ENCODE peak calls at places on chromosomes 5 and 9, in six cellular contexts. One of them, this sample, is unnamed.

GRCh38 chr9:93673271-93673843 is 97.0 kb downstream of the PHF2 start:
- DNase-seq in gastrocnemius medialis: peak
- DNase-seq in neural progenitor cell: no peak
- DNase-seq in ascending aorta: peak
- DNase-seq in A549: no peak
- DNase-seq in chondrocyte: peak
- DNase-seq in this sample: peak

GRCh38 chr5:14359069-14360043 is 216.2 kb downstream of the TRIO start:
- DNase-seq in A549: no peak
- DNase-seq in ascending aorta: no peak
- DNase-seq in gastrocnemius medialis: no peak
- DNase-seq in neural progenitor cell: no peak
- DNase-seq in chondrocyte: no peak
- DNase-seq in this sample: no peak

GRCh38 chr9:79011461-79011860 is 560.3 kb upstream of the TLE4 start:
- DNase-seq in A549: no peak
- DNase-seq in ascending aorta: no peak
- DNase-seq in neural progenitor cell: no peak
- DNase-seq in gastrocnemius medialis: no peak
- DNase-seq in chondrocyte: no peak
- DNase-seq in this sample: no peak

GRCh38 chr5:126846756-126847155 is 69.8 kb downstream of the LMNB1 start:
- DNase-seq in gastrocnemius medialis: no peak
- DNase-seq in chondrocyte: no peak
- DNase-seq in A549: no peak
- DNase-seq in neural progenitor cell: no peak
- DNase-seq in ascending aorta: no peak
- DNase-seq in this sample: no peak

GRCh38 chr5:179110528-179110927 is 50.4 kb downstream of the ZNF354C start:
- DNase-seq in A549: no peak
- DNase-seq in ascending aorta: no peak
- DNase-seq in gastrocnemius medialis: no peak
- DNase-seq in neural progenitor cell: no peak
- DNase-seq in chondrocyte: no peak
- DNase-seq in this sample: no peak

GRCh38 chr5:61289669-61290363 is 42.2 kb upstream of the ZSWIM6 start:
- DNase-seq in chondrocyte: no peak
- DNase-seq in neural progenitor cell: no peak
- DNase-seq in ascending aorta: no peak
- DNase-seq in A549: no peak
- DNase-seq in gastrocnemius medialis: no peak
- DNase-seq in this sample: no peak

GRCh38 chr9:93223241-93224180 is 39.6 kb downstream of the WNK2 start:
- DNase-seq in A549: peak
- DNase-seq in neural progenitor cell: no peak
- DNase-seq in gastrocnemius medialis: no peak
- DNase-seq in chondrocyte: no peak
- DNase-seq in ascending aorta: no peak
- DNase-seq in this sample: no peak

GRCh38 chr5:178297751-178298150 is 65.1 kb upstream of the PHYKPL start:
- DNase-seq in chondrocyte: peak
- DNase-seq in A549: no peak
- DNase-seq in ascending aorta: no peak
- DNase-seq in gastrocnemius medialis: no peak
- DNase-seq in neural progenitor cell: no peak
- DNase-seq in this sample: no peak

GRCh38 chr9:98856982-98857381 is 49.5 kb downstream of the GALNT12 start:
- DNase-seq in ascending aorta: no peak
- DNase-seq in gastrocnemius medialis: no peak
- DNase-seq in A549: no peak
- DNase-seq in neural progenitor cell: no peak
- DNase-seq in chondrocyte: no peak
- DNase-seq in this sample: no peak

GRCh38 chr5:6704361-6704851 is 8.8 kb upstream of the TENT4A start:
- DNase-seq in ascending aorta: peak
- DNase-seq in gastrocnemius medialis: peak
- DNase-seq in chondrocyte: no peak
- DNase-seq in neural progenitor cell: no peak
- DNase-seq in A549: no peak
- DNase-seq in this sample: no peak

GRCh38 chr9:134357631-134358025 is 31.4 kb downstream of the RXRA start:
- DNase-seq in gastrocnemius medialis: no peak
- DNase-seq in ascending aorta: no peak
- DNase-seq in chondrocyte: no peak
- DNase-seq in A549: no peak
- DNase-seq in neural progenitor cell: no peak
- DNase-seq in this sample: no peak

GRCh38 chr9:71793386-71794105 is 25.2 kb upstream of the CEMIP2 start:
- DNase-seq in A549: no peak
- DNase-seq in chondrocyte: no peak
- DNase-seq in ascending aorta: no peak
- DNase-seq in neural progenitor cell: peak
- DNase-seq in gastrocnemius medialis: no peak
- DNase-seq in this sample: no peak

GRCh38 chr9:33329996-33330395 is 39.7 kb downstream of the NFX1 start:
- DNase-seq in A549: peak
- DNase-seq in gastrocnemius medialis: no peak
- DNase-seq in ascending aorta: no peak
- DNase-seq in neural progenitor cell: no peak
- DNase-seq in chondrocyte: no peak
- DNase-seq in this sample: no peak

GRCh38 chr5:77012601-77013000 is 17.6 kb upstream of the AGGF1 start:
- DNase-seq in chondrocyte: no peak
- DNase-seq in gastrocnemius medialis: no peak
- DNase-seq in ascending aorta: no peak
- DNase-seq in A549: no peak
- DNase-seq in neural progenitor cell: no peak
- DNase-seq in this sample: no peak

GRCh38 chr9:88312517-88313103 is 75.6 kb upstream of the SPIN1 start:
- DNase-seq in gastrocnemius medialis: no peak
- DNase-seq in A549: no peak
- DNase-seq in ascending aorta: no peak
- DNase-seq in chondrocyte: peak
- DNase-seq in neural progenitor cell: no peak
- DNase-seq in this sample: no peak

GRCh38 chr5:147427784-147428401 is 82.0 kb downstream of the DPYSL3 start:
- DNase-seq in gastrocnemius medialis: peak
- DNase-seq in chondrocyte: no peak
- DNase-seq in A549: no peak
- DNase-seq in neural progenitor cell: no peak
- DNase-seq in ascending aorta: no peak
- DNase-seq in this sample: no peak

GRCh38 chr5:126965061-126965475 is 65.3 kb downstream of the MARCHF3 start:
- DNase-seq in chondrocyte: no peak
- DNase-seq in ascending aorta: no peak
- DNase-seq in neural progenitor cell: no peak
- DNase-seq in A549: no peak
- DNase-seq in gastrocnemius medialis: no peak
- DNase-seq in this sample: no peak

GRCh38 chr9:79896390-79896789 is 324.6 kb downstream of the TLE4 start:
- DNase-seq in neural progenitor cell: no peak
- DNase-seq in chondrocyte: no peak
- DNase-seq in A549: no peak
- DNase-seq in ascending aorta: no peak
- DNase-seq in gastrocnemius medialis: no peak
- DNase-seq in this sample: no peak

GRCh38 chr9:91245432-91246313 is 116.0 kb downstream of the AUH start:
- DNase-seq in ascending aorta: no peak
- DNase-seq in A549: peak
- DNase-seq in gastrocnemius medialis: no peak
- DNase-seq in neural progenitor cell: no peak
- DNase-seq in chondrocyte: no peak
- DNase-seq in this sample: no peak

DNA sequence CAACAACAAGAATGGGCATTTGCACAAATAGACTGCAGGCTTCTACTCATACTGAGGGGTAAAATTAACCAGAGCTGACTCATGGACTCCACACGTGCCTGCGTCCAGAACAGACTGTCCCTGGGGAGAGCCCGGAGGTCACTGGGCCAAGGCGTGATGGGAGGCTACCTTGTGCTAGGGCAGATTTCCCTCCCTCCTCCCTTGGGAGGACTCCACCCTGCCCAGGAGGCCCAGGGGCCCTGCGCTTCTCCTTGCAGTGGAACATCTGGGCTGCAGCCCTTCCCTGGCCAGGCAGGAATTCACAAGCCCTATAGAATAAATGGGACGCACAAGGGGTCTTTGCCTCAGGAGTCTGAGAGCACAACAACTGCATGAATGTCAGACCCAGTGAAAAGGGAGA is 35.6 kb downstream of the IRX2 start:
- DNase-seq in ascending aorta: peak
- DNase-seq in chondrocyte: no peak
- DNase-seq in gastrocnemius medialis: no peak
- DNase-seq in A549: no peak
- DNase-seq in neural progenitor cell: no peak
- DNase-seq in this sample: no peak
- TF ChIP-seq CTCF in ascending aorta: no peak
- TF ChIP-seq CTCF in chondrocyte: no peak
- TF ChIP-seq CTCF in gastrocnemius medialis: no peak
- TF ChIP-seq CTCF in A549: no peak
- TF ChIP-seq CTCF in neural progenitor cell: no peak
- TF ChIP-seq CTCF in this sample: no peak

DNA sequence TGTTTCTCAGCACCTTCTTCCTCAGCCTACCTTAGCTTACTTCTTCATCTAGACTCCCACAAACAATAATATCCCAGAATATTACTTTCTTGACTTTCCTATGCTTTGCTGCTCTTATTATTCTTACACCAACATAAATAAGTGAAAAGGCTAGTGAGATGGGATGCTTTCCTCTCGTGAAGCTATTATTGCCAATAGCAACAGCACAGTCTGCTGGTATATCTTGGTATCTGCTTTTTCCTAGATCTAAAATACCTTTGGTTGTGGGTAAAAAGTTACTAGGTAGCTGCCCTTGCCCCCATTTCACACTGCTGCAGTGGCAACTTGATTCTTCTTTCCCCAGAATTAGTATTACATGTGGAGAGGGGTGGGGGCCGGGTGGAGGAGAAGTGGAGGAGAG is 26.1 kb upstream of the GLIPR2 start:
- DNase-seq in neural progenitor cell: no peak
- DNase-seq in chondrocyte: no peak
- DNase-seq in A549: no peak
- DNase-seq in ascending aorta: no peak
- DNase-seq in gastrocnemius medialis: no peak
- DNase-seq in this sample: no peak
- TF ChIP-seq CTCF in neural progenitor cell: no peak
- TF ChIP-seq CTCF in chondrocyte: peak
- TF ChIP-seq CTCF in A549: peak
- TF ChIP-seq CTCF in ascending aorta: no peak
- TF ChIP-seq CTCF in gastrocnemius medialis: no peak
- TF ChIP-seq CTCF in this sample: no peak

GRCh38 chr9:74645007-74645639 is 148.0 kb downstream of the RORB start:
- DNase-seq in chondrocyte: no peak
- DNase-seq in gastrocnemius medialis: no peak
- DNase-seq in ascending aorta: no peak
- DNase-seq in neural progenitor cell: peak
- DNase-seq in A549: no peak
- DNase-seq in this sample: no peak
- TF ChIP-seq CTCF in chondrocyte: peak
- TF ChIP-seq CTCF in gastrocnemius medialis: no peak
- TF ChIP-seq CTCF in ascending aorta: no peak
- TF ChIP-seq CTCF in neural progenitor cell: peak
- TF ChIP-seq CTCF in A549: peak
- TF ChIP-seq CTCF in this sample: peak

GRCh38 chr5:150663936-150664335 is 2.9 kb downstream of the MYOZ3 start:
- DNase-seq in ascending aorta: no peak
- DNase-seq in gastrocnemius medialis: no peak
- DNase-seq in A549: no peak
- DNase-seq in neural progenitor cell: no peak
- DNase-seq in chondrocyte: no peak
- DNase-seq in this sample: no peak
- TF ChIP-seq CTCF in ascending aorta: no peak
- TF ChIP-seq CTCF in gastrocnemius medialis: no peak
- TF ChIP-seq CTCF in A549: no peak
- TF ChIP-seq CTCF in neural progenitor cell: no peak
- TF ChIP-seq CTCF in chondrocyte: no peak
- TF ChIP-seq CTCF in this sample: no peak